ENCODE peak calls at places on chromosomes 4 and X, in seven cellular contexts. V is activated T-cell treated with anti-CD3 and anti-CD28 coated beads for 1 hour; A is G401; S is tibial artery; D is CD8-positive, alpha-beta T cell; P is lower leg skin; R is NCI-H82. C is an unnamed sample.

GRCh38 chr4:159298502-159298901 is 195.6 kb downstream of the RAPGEF2 start:
- DNase-seq in A (peak; percentile 50), P (no peak), S (no peak), D (no peak), V (no peak), R (no peak), C (no peak)

GRCh38 chr4:8285976-8286718 is 16.6 kb downstream of the HTRA3 start:
- DNase-seq in P (no peak), D (no peak), A (no peak), R (no peak), V (no peak), S (no peak), C (peak; percentile 79)

GRCh38 chrX:1448793-1449580 is 3.7 kb downstream of the ASMTL start:
- DNase-seq in S (no peak), V (no peak), D (peak; percentile 44), P (no peak), R (no peak), A (no peak), C (peak; percentile 19)

GRCh38 chr4:103012085-103012484 is 7.4 kb downstream of the SLC9B1 start:
- DNase-seq in V (no peak), R (no peak), A (no peak), P (no peak), S (no peak), D (no peak), C (no peak)

GRCh38 chr4:127606823-127607222 is 25.9 kb upstream of the INTU start:
- DNase-seq in S (no peak), D (no peak), P (no peak), A (no peak), V (no peak), R (no peak), C (no peak)

GRCh38 chr4:181528570-181529184 is 714.5 kb upstream of the TENM3 start:
- DNase-seq in R (peak; percentile 74), A (peak; percentile 49), S (no peak), V (no peak), P (no peak), D (no peak), C (no peak)

GRCh38 chrX:148928803-148929202 is 428.4 kb downstream of the AFF2 start:
- DNase-seq in A (no peak), P (no peak), R (no peak), V (no peak), S (no peak), D (no peak), C (no peak)

GRCh38 chr4:160880186-160880585 is 1283.6 kb downstream of the FSTL5 start:
- DNase-seq in D (no peak), V (no peak), S (no peak), P (no peak), R (no peak), A (no peak), C (no peak)

GRCh38 chr4:18645356-18645755 is 623.8 kb upstream of the LCORL start:
- DNase-seq in A (no peak), V (no peak), R (no peak), P (no peak), D (no peak), S (no peak), C (no peak)

GRCh38 chrX:129759576-129760061 is 20.1 kb upstream of the SASH3 start:
- DNase-seq in S (peak; percentile 39), R (no peak), D (peak; percentile 72), V (no peak), P (peak; percentile 26), A (peak; percentile 3), C (no peak)

GRCh38 chr4:120692964-120693363 is 229.6 kb downstream of the PRDM5 start:
- DNase-seq in V (no peak), S (no peak), A (no peak), P (no peak), R (no peak), D (no peak), C (no peak)

GRCh38 chrX:107935664-107936433 is 46.3 kb downstream of the TEX13B start:
- DNase-seq in D (no peak), A (no peak), S (no peak), R (no peak), V (no peak), P (peak; percentile 13), C (no peak)

C was measured in sigmoid colon.